ENCODE peak calls at places on chromosome 6, in nine cellular contexts. E, G, J, X, U, K, I, H and Z are unnamed samples.

GRCh38 chr6:3457710-3458605 is 1.1 kb upstream of the SLC22A23 start:
- DNase-seq in E (no peak), G (no peak), J (no peak), X (peak; percentile 71), U (peak; percentile 55), K (no peak), I (no peak), H (peak; percentile 79), Z (no peak)

GRCh38 chr6:44253307-44254101 is 3.8 kb downstream of the SLC35B2 start:
- DNase-seq in E (no peak), G (no peak), J (no peak), X (peak; percentile 43), U (no peak), K (peak; percentile 26), I (no peak), H (peak; percentile 77), Z (no peak)

GRCh38 chr6:152836523-152836922 is 85.9 kb downstream of the VIP start:
- DNase-seq in E (no peak), G (no peak), J (no peak), X (no peak), U (no peak), K (no peak), I (no peak), H (no peak), Z (no peak)

GRCh38 chr6:42831237-42831636 is 48.2 kb upstream of the RPL7L1 start:
- DNase-seq in E (no peak), G (no peak), J (no peak), X (no peak), U (no peak), K (no peak), I (no peak), H (no peak), Z (no peak)

GRCh38 chr6:169839898-169840631 is 88.6 kb downstream of the ERMARD start:
- DNase-seq in E (no peak), G (no peak), J (no peak), X (no peak), U (no peak), K (no peak), I (no peak), H (peak; percentile 13), Z (no peak)

GRCh38 chr6:71197770-71198169 is 90.8 kb upstream of the OGFRL1 start:
- DNase-seq in E (no peak), G (no peak), J (no peak), X (no peak), U (no peak), K (peak; percentile 43), I (no peak), H (no peak), Z (peak; percentile 70)

GRCh38 chr6:56875961-56876360 is 78.9 kb upstream of the BEND6 start:
- DNase-seq in E (no peak), G (no peak), J (no peak), X (peak; percentile 90), U (no peak), K (no peak), I (no peak), H (peak; percentile 69), Z (no peak)

GRCh38 chr6:71733970-71734899 is 152.1 kb upstream of the RIMS1 start:
- DNase-seq in E (peak; percentile 38), G (peak; percentile 64), J (no peak), X (no peak), U (no peak), K (no peak), I (no peak), H (no peak), Z (no peak)

GRCh38 chr6:61989616-61990015 is 296.4 kb downstream of the KHDRBS2 start:
- DNase-seq in E (no peak), G (no peak), J (no peak), X (no peak), U (no peak), K (no peak), I (no peak), H (no peak), Z (no peak)

GRCh38 chr6:42340516-42340915 is 111.2 kb downstream of the TRERF1 start:
- DNase-seq in E (no peak), G (no peak), J (no peak), X (no peak), U (no peak), K (no peak), I (no peak), H (no peak), Z (no peak)

GRCh38 chr6:125859691-125860210 is 69.0 kb downstream of the NCOA7 start:
- DNase-seq in E (no peak), G (peak; percentile 11), J (no peak), X (no peak), U (no peak), K (no peak), I (no peak), H (no peak), Z (no peak)

GRCh38 chr6:21022343-21023107 is 488.3 kb downstream of the CDKAL1 start:
- DNase-seq in E (peak; percentile 75), G (no peak), J (no peak), X (peak; percentile 100), U (no peak), K (peak; percentile 96), I (no peak), H (peak; percentile 29), Z (peak; percentile 98)

GRCh38 chr6:13593720-13594119 is 19.3 kb downstream of the SIRT5 start:
- DNase-seq in E (peak; percentile 18), G (no peak), J (no peak), X (no peak), U (no peak), K (no peak), I (no peak), H (no peak), Z (no peak)

GRCh38 chr6:166950443-166950821 is 5.9 kb downstream of the RNASET2 start:
- DNase-seq in E (no peak), G (no peak), J (no peak), X (no peak), U (no peak), K (no peak), I (no peak), H (no peak), Z (no peak)

GRCh38 chr6:75491302-75491701 is 2.3 kb downstream of the FILIP1 start:
- DNase-seq in E (no peak), G (no peak), J (no peak), X (no peak), U (no peak), K (no peak), I (no peak), H (no peak), Z (no peak)

GRCh38 chr6:106623039-106623438 is 6.3 kb downstream of the RTN4IP1 start:
- DNase-seq in E (no peak), G (no peak), J (no peak), X (no peak), U (no peak), K (no peak), I (no peak), H (no peak), Z (no peak)

GRCh38 chr6:32669240-32669639 is 2.8 kb upstream of the HLA-DQB1 start:
- DNase-seq in E (no peak), G (no peak), J (no peak), X (no peak), U (no peak), K (no peak), I (no peak), H (no peak), Z (no peak)

GRCh38 chr6:131175559-131175958 is 40.3 kb downstream of the AKAP7 start:
- DNase-seq in E (no peak), G (no peak), J (no peak), X (no peak), U (no peak), K (no peak), I (no peak), H (no peak), Z (no peak)

GRCh38 chr6:85864453-85865401 is 222.0 kb upstream of the SYNCRIP start:
- DNase-seq in E (peak; percentile 12), G (no peak), J (no peak), X (no peak), U (no peak), K (peak; percentile 33), I (no peak), H (no peak), Z (no peak)

GRCh38 chr6:166960609-166960978 is 4.2 kb upstream of the RNASET2 start:
- DNase-seq in E (no peak), G (no peak), J (no peak), X (no peak), U (no peak), K (no peak), I (no peak), H (peak; percentile 13), Z (no peak)

GRCh38 chr6:40627316-40627715 is 40.2 kb upstream of the LRFN2 start:
- DNase-seq in E (no peak), G (no peak), J (no peak), X (no peak), U (no peak), K (peak; percentile 43), I (no peak), H (no peak), Z (no peak)

GRCh38 chr6:15556711-15557110 is 106.1 kb downstream of the DTNBP1 start:
- DNase-seq in E (no peak), G (no peak), J (no peak), X (no peak), U (no peak), K (no peak), I (no peak), H (no peak), Z (no peak)

GRCh38 chr6:5514353-5514752 is 253.0 kb downstream of the FARS2 start:
- DNase-seq in E (no peak), G (no peak), J (no peak), X (no peak), U (no peak), K (no peak), I (no peak), H (no peak), Z (no peak)